ENCODE peak calls at places on chromosomes 5 and 9, in seven cellular contexts. B is H9, W is neuronal stem cell, L is IMR-90, Z is H1, D is mesenchymal stem cell, V is trophoblast cell. R is an unnamed sample.

GRCh38 chr5:143355710-143356109 is 47.8 kb downstream of the NR3C1 start:
- DNase-seq in B (no peak), W (no peak), L (peak; percentile 96), Z (no peak), D (peak; percentile 93), V (peak; percentile 65), R (no peak)

GRCh38 chr9:134950811-134951210 is 33.1 kb upstream of the FCN1 start:
- DNase-seq in B (no peak), W (no peak), L (no peak), Z (no peak), D (no peak), V (no peak), R (no peak)

GRCh38 chr5:147981074-147981473 is 74.7 kb upstream of the C5orf46 start:
- DNase-seq in B (no peak), W (no peak), L (no peak), Z (no peak), D (no peak), V (no peak), R (no peak)

GRCh38 chr9:73149371-73150067 is 2.1 kb upstream of the ANXA1 start:
- DNase-seq in B (no peak), W (no peak), L (peak; percentile 92), Z (no peak), D (peak; percentile 90), V (peak; percentile 77), R (peak; percentile 82)

GRCh38 chr5:96614110-96614691 is 48.0 kb upstream of the CAST start:
- DNase-seq in B (peak; percentile 52), W (peak; percentile 66), L (peak; percentile 96), Z (peak; percentile 38), D (peak; percentile 94), V (peak; percentile 93), R (peak; percentile 77)

GRCh38 chr5:1325870-1326546 is 18.9 kb downstream of the CLPTM1L start:
- DNase-seq in B (peak; percentile 22), W (no peak), L (no peak), Z (no peak), D (peak; percentile 62), V (peak; percentile 11), R (peak; percentile 30)

GRCh38 chr5:132388244-132389050 is 18.9 kb downstream of the SLC22A5 start:
- DNase-seq in B (no peak), W (no peak), L (peak; percentile 73), Z (no peak), D (peak; percentile 84), V (peak; percentile 73), R (no peak)

GRCh38 chr5:68884144-68884754 is 209.6 kb upstream of the SLC30A5 start:
- DNase-seq in B (no peak), W (no peak), L (no peak), Z (no peak), D (no peak), V (no peak), R (no peak)

GRCh38 chr5:109743770-109744212 is 54.1 kb downstream of the MAN2A1 start:
- DNase-seq in B (no peak), W (no peak), L (peak; percentile 95), Z (no peak), D (peak; percentile 98), V (peak; percentile 98), R (peak; percentile 99)

GRCh38 chr9:100213730-100214477 is 114.9 kb downstream of the INVS start:
- DNase-seq in B (no peak), W (no peak), L (peak; percentile 88), Z (no peak), D (peak; percentile 38), V (peak; percentile 84), R (peak; percentile 94)

GRCh38 chr9:100208673-100209072 is 109.6 kb downstream of the INVS start:
- DNase-seq in B (no peak), W (no peak), L (no peak), Z (no peak), D (no peak), V (no peak), R (no peak)

GRCh38 chr9:100216178-100216787 is 117.2 kb downstream of the INVS start:
- DNase-seq in B (peak; percentile 78), W (peak; percentile 42), L (peak; percentile 45), Z (peak; percentile 58), D (peak; percentile 38), V (peak; percentile 71), R (peak; percentile 86)

GRCh38 chr9:100206899-100207298 is 107.9 kb downstream of the INVS start:
- DNase-seq in B (no peak), W (no peak), L (peak; percentile 10), Z (no peak), D (no peak), V (no peak), R (no peak)

DNA sequence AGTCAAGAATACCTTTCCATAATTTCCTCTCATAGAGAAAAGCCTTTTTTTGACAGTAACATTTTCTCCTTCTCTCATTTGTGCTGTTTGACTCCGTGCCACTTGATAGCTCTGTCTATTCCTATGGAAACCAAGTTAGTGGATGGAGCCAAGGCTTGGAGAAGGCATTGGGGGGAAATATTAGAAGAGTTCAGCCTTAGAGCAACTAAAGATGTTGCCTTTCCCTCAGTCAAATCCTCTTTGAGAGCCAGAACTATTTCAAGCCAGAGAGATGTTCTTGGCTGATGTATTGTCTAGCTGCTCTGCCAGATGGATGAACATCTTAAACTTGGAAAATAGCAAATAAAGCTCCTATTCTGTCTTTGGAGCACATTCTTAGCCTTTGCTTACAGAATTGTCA is 112.4 kb downstream of the INVS start:
- DNase-seq in B (no peak), W (no peak), L (no peak), Z (no peak), D (no peak), V (no peak), R (no peak)
- H3K23ac ChIP-seq in B (no peak overlapping the region), W (no peak overlapping the region), L (no peak overlapping the region), Z (no peak overlapping the region), D (no peak overlapping the region), V (no peak overlapping the region), R (no peak overlapping the region)

GRCh38 chr9:133050781-133051180 is 11.0 kb upstream of the CEL start:
- DNase-seq in B (no peak), W (no peak), L (no peak), Z (no peak), D (no peak), V (no peak), R (no peak)
- H2BK5ac ChIP-seq in B (no peak overlapping the region), W (no peak overlapping the region), L (no peak overlapping the region), Z (no peak overlapping the region), D (peak overlapping the region; percentile 75), V (no peak overlapping the region), R (no peak overlapping the region)

DNA sequence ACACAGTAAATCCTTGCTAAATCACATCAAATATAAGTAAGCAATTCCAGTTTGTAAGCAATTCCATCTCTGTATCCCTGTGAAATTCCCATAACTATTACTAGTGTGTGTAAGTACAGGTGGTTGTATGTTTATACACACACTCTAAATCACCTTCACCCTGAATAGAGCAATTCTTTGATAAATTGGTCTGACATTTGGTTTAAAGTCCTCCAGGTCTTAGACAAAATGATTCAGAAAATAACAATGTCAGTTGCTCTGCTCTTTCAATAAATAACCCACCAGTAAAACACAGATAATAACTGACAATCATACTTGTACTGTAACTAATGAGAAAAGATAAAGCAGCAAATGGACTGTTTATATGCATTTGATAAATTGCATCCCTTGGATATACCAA is 226.3 kb downstream of the SPOCK1 start:
- DNase-seq in B (no peak), W (no peak), L (no peak), Z (no peak), D (no peak), V (no peak), R (no peak)
- H3K23ac ChIP-seq in B (no peak overlapping the region), W (no peak overlapping the region), L (no peak overlapping the region), Z (no peak overlapping the region), D (no peak overlapping the region), V (no peak overlapping the region), R (no peak overlapping the region)

GRCh38 chr5:15956622-15957021 is 223.0 kb downstream of the MARCHF11 start:
- DNase-seq in B (no peak), W (no peak), L (no peak), Z (no peak), D (no peak), V (no peak), R (no peak)
- H2BK5ac ChIP-seq in B (no peak overlapping the region), W (no peak overlapping the region), L (no peak overlapping the region), Z (no peak overlapping the region), D (no peak overlapping the region), V (no peak overlapping the region), R (no peak overlapping the region)

GRCh38 chr9:83235524-83235923 is 172.6 kb upstream of the RASEF start:
- DNase-seq in B (no peak), W (no peak), L (no peak), Z (peak; percentile 3), D (no peak), V (no peak), R (peak; percentile 16)
- H3K23ac ChIP-seq in B (no peak overlapping the region), W (no peak overlapping the region), L (no peak overlapping the region), Z (no peak overlapping the region), D (no peak overlapping the region), V (no peak overlapping the region), R (no peak overlapping the region)

GRCh38 chr5:112529525-112529924 is 110.4 kb upstream of the EPB41L4A start:
- DNase-seq in B (no peak), W (no peak), L (no peak), Z (no peak), D (no peak), V (peak; percentile 22), R (peak; percentile 64)

GRCh38 chr5:112528928-112529327 is 109.9 kb upstream of the EPB41L4A start:
- DNase-seq in B (no peak), W (no peak), L (no peak), Z (no peak), D (no peak), V (no peak), R (no peak)

DNA sequence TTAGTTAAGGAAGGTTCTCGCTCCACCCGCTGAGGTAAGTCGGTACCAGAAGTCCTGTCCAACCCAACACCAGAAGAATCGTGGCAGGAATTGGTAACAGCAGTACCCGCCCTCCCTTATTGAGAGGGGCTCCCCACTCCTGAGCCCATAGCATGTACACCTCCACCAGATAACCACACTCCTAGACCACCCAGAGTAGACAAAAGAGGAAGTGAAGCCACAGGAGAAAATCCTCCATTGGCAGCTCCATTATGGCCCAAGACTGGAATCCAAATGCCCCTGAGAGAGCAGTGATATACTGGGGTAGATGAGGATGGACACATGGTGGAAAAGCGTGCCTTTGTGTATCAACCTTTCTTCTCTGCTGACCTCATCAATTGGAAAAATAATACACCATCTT is 106.1 kb upstream of the EPB41L4A start:
- DNase-seq in B (no peak), W (no peak), L (no peak), Z (no peak), D (no peak), V (no peak), R (no peak)
- H2BK5ac ChIP-seq in B (no peak overlapping the region), W (no peak overlapping the region), L (no peak overlapping the region), Z (no peak overlapping the region), D (no peak overlapping the region), V (no peak overlapping the region), R (no peak overlapping the region)